ENCODE peak calls at places on chromosomes 6 and 20, in four cellular contexts. C, R, K and I are unnamed samples.

GRCh38 chr20:44805991-44806729 is 4.2 kb downstream of the RIMS4 start:
- DNase-seq in K (peak; percentile 20), R (peak; percentile 8), C (peak; percentile 34), I (peak; percentile 32)

GRCh38 chr6:110140650-110141049 is 38.8 kb downstream of the WASF1 start:
- DNase-seq in K (peak; percentile 57), C (peak; percentile 15), R (no peak), I (no peak)

GRCh38 chr20:34001378-34001777 is 7.7 kb downstream of the RALY start:
- DNase-seq in C (peak; percentile 44), R (no peak), K (no peak), I (no peak)

GRCh38 chr6:161922631-161923119 is 648.8 kb upstream of the AGPAT4 start:
- DNase-seq in K (no peak), C (peak; percentile 78), R (no peak), I (no peak)

GRCh38 chr6:90131614-90132423 is 164.8 kb downstream of the BACH2 start:
- DNase-seq in R (no peak), K (peak; percentile 11), C (peak; percentile 95), I (no peak)

GRCh38 chr6:168533428-168533827 is 92.4 kb downstream of the SMOC2 start:
- DNase-seq in C (no peak), R (no peak), K (no peak), I (no peak)

GRCh38 chr6:10373642-10374359 is 41.1 kb downstream of the TFAP2A start:
- DNase-seq in K (peak; percentile 49), R (no peak), C (peak; percentile 3), I (no peak)

GRCh38 chr6:20117474-20117873 is 94.8 kb downstream of the MBOAT1 start:
- DNase-seq in R (no peak), K (no peak), C (peak; percentile 68), I (no peak)

GRCh38 chr20:36104244-36104643 is 50.3 kb upstream of the EPB41L1 start:
- DNase-seq in R (no peak), C (no peak), K (no peak), I (no peak)

GRCh38 chr6:39003072-39003471 is 45.5 kb upstream of the GLP1R start:
- DNase-seq in K (no peak), C (no peak), R (no peak), I (no peak)

DNA sequence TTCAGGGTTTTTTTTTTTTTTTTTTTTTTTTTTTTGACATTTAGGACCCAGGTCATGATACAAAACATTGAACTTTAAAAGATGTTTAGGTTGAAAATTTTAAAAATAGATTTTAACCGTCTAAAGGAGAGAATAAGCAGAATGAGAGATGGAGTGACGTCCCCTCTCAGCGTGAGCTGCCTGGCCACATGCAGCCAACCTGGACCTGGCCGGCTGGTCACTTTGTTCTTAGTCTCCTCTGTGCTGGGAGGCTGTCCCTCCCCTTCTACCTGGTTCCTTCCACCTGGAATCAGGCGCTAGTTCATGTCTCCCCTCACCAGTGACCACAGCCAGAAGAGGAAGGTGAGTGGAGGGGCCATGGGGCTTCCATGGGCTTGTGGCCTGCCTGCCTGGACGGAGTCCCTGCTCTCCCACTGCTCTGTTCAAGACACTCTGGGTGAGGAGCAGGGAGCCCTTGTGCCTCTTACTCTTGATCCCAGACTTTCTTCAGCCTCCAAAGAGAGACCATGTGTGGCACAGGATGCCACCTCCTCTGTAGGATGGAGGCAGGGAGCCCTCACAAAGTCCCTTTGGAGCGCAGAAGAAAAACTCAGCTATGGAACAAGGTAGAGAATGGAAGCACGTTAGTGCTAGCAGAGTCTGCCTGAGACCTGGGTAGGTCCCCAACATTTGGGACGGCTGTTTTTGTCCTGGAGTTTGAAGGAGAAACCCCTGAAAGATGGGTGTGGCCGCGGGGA is 31.7 kb downstream of the IRF4 start:
- DNase-seq in K (no peak), C (no peak), R (no peak), I (no peak)
- TF ChIP-seq CTCF in K (no peak), C (no peak), R (no peak), I (no peak)

GRCh38 chr6:21500314-21500713 is 93.2 kb upstream of the SOX4 start:
- DNase-seq in R (no peak), C (peak; percentile 27), K (no peak), I (no peak)

GRCh38 chr6:21491955-21492354 is 101.6 kb upstream of the SOX4 start:
- DNase-seq in R (no peak), K (no peak), C (no peak), I (no peak)

GRCh38 chr6:21496749-21497148 is 96.8 kb upstream of the SOX4 start:
- DNase-seq in C (no peak), R (no peak), K (no peak), I (no peak)

GRCh38 chr6:21496275-21496674 is 97.3 kb upstream of the SOX4 start:
- DNase-seq in R (no peak), K (no peak), C (no peak), I (no peak)

GRCh38 chr6:21494505-21494904 is 99.0 kb upstream of the SOX4 start:
- DNase-seq in K (no peak), R (no peak), C (no peak), I (no peak)
- TF ChIP-seq CTCF in K (no peak), R (no peak), C (no peak), I (no peak)

DNA sequence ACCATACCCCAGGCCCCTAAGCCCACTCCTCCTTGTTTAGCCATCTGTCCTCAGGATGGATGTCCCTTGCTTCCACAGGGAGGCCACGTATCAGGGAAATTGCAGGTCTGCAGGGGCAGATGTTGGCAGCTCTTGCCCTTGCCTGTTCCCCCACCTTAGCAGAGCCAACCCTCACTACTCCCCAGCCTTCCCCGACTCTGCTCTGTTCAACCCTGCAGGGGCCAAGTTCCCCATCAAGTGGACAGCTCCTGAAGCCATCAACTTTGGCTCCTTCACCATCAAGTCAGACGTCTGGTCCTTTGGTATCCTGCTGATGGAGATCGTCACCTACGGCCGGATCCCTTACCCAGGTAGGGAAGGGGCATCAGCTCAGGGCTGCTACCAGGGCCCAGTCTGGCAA is 10.7 kb upstream of the TM9SF4 start:
- DNase-seq in K (no peak), R (no peak), C (no peak), I (no peak)
- TF ChIP-seq CTCF in K (no peak), R (no peak), C (no peak), I (no peak)

GRCh38 chr6:159114569-159114968 is 54.6 kb upstream of the FNDC1 start:
- DNase-seq in R (no peak), K (no peak), C (no peak), I (no peak)
- TF ChIP-seq CTCF in R (no peak), K (no peak), C (no peak), I (no peak)

GRCh38 chr6:52976149-52976548 is 18.9 kb downstream of the GSTA4 start:
- DNase-seq in K (no peak), R (no peak), C (no peak), I (no peak)
- TF ChIP-seq CTCF in K (no peak), R (no peak), C (no peak), I (no peak)